ENCODE peak calls at places on chromosomes 12 and 14, in eight cellular contexts. G is neural progenitor cell; O is WTC11; U is HCT116; V is GM06990; W is AG04450; E is astrocyte of the spinal cord; A is CD8-positive, alpha-beta T cell. C is an unnamed sample.

GRCh38 chr14:52349731-52350130 is 35.6 kb downstream of the PTGER2 start:
- DNase-seq in V (no peak), G (no peak), U (no peak), W (no peak), A (no peak), E (no peak), O (no peak), C (no peak)

GRCh38 chr12:131210506-131211278 is 257.0 kb downstream of the ADGRD1 start:
- DNase-seq in E (no peak), W (no peak), G (no peak), O (no peak), A (no peak), U (no peak), V (no peak), C (no peak)

GRCh38 chr12:131454418-131455217 is 256.3 kb upstream of the SFSWAP start:
- DNase-seq in A (no peak), W (no peak), E (no peak), V (peak), O (peak), G (peak), U (peak), C (peak)

GRCh38 chr14:89409961-89410360 is 7.1 kb downstream of the FOXN3 start:
- DNase-seq in A (no peak), U (no peak), V (no peak), E (no peak), G (no peak), W (no peak), O (no peak), C (no peak)

GRCh38 chr14:33880330-33880729 is 70.5 kb downstream of the EGLN3 start:
- DNase-seq in W (no peak), V (no peak), G (no peak), O (no peak), E (no peak), U (no peak), A (no peak), C (no peak)

GRCh38 chr12:97567619-97568110 is 105.1 kb downstream of the RMST start:
- DNase-seq in A (no peak), W (no peak), O (no peak), E (no peak), U (no peak), V (no peak), G (no peak), C (no peak)

GRCh38 chr14:72541546-72541945 is 352.4 kb downstream of the DPF3 start:
- DNase-seq in U (no peak), O (no peak), E (no peak), W (no peak), A (no peak), G (no peak), V (no peak), C (no peak)

GRCh38 chr14:105487449-105487985 is 831 bp downstream of the CRIP1 start:
- DNase-seq in U (no peak), A (peak), V (peak), O (no peak), W (no peak), E (no peak), G (peak), C (no peak)

GRCh38 chr14:23378612-23379220 is 1.9 kb downstream of the CMTM5 start:
- DNase-seq in G (no peak), E (no peak), A (no peak), U (no peak), V (no peak), W (no peak), O (no peak), C (no peak)

GRCh38 chr14:97177016-97177415 is 379.8 kb downstream of the VRK1 start:
- DNase-seq in V (no peak), G (peak), A (peak), W (no peak), U (peak), O (no peak), E (no peak), C (peak)

GRCh38 chr14:103679351-103679750 is 35.9 kb downstream of the XRCC3 start:
- DNase-seq in E (peak), V (peak), W (no peak), U (peak), G (peak), O (peak), A (peak), C (peak)
- TF ChIP-seq CTCF in E (peak), V (peak), W (peak), U (peak), G (peak), O (no peak), A (peak), C (peak)

GRCh38 chr12:118432812-118433540 is 56.6 kb downstream of the SUDS3 start:
- DNase-seq in U (no peak), W (no peak), V (no peak), O (no peak), G (no peak), A (no peak), E (peak), C (no peak)

GRCh38 chr12:118436986-118437385 is 60.6 kb downstream of the SUDS3 start:
- DNase-seq in E (peak), W (no peak), O (no peak), V (no peak), G (no peak), U (no peak), A (no peak), C (no peak)

GRCh38 chr12:118439068-118439467 is 62.7 kb downstream of the SUDS3 start:
- DNase-seq in G (no peak), W (no peak), O (no peak), U (no peak), V (no peak), E (no peak), A (no peak), C (no peak)

GRCh38 chr12:118430516-118430915 is 54.2 kb downstream of the SUDS3 start:
- DNase-seq in A (no peak), W (no peak), O (no peak), G (no peak), E (no peak), U (no peak), V (no peak), C (no peak)

GRCh38 chr12:118436002-118436724 is 59.8 kb downstream of the SUDS3 start:
- DNase-seq in W (no peak), E (no peak), A (no peak), O (peak), U (peak), G (peak), V (no peak), C (peak)
- TF ChIP-seq CTCF in W (no peak), E (no peak), A (no peak), O (peak), U (peak), G (peak), V (peak), C (no peak)

GRCh38 chr12:3263282-3263681 is 186.1 kb downstream of the TSPAN9 start:
- DNase-seq in G (no peak), W (no peak), V (no peak), U (no peak), O (no peak), A (no peak), E (no peak), C (no peak)
- TF ChIP-seq CTCF in G (no peak), W (no peak), V (no peak), U (no peak), O (no peak), A (no peak), E (no peak), C (no peak)

GRCh38 chr12:115481141-115481540 is 796.4 kb downstream of the MED13L start:
- DNase-seq in E (no peak), A (no peak), V (peak), W (no peak), G (no peak), U (no peak), O (no peak), C (no peak)
- TF ChIP-seq CTCF in E (no peak), A (no peak), V (peak), W (peak), G (peak), U (no peak), O (no peak), C (no peak)

GRCh38 chr12:44816446-44817017 is 59.6 kb downstream of the NELL2 start:
- DNase-seq in W (no peak), A (no peak), U (no peak), G (no peak), V (no peak), E (no peak), O (no peak), C (no peak)

GRCh38 chr12:44817687-44818086 is 58.4 kb downstream of the NELL2 start:
- DNase-seq in E (no peak), G (no peak), U (no peak), A (no peak), V (no peak), O (no peak), W (no peak), C (no peak)

GRCh38 chr12:44812062-44812461 is 64.1 kb downstream of the NELL2 start:
- DNase-seq in O (no peak), G (no peak), E (no peak), A (peak), V (no peak), W (no peak), U (peak), C (no peak)
- TF ChIP-seq CTCF in O (no peak), G (peak), E (no peak), A (peak), V (peak), W (peak), U (peak), C (peak)

C was measured in GM13976.